ENCODE peak calls at places on chromosomes 11 and 22, in five cellular contexts. J, V, L, K and I are unnamed samples. For H3K4me1, the result is how much of the 10 kb centered on the place peaks cover.

GRCh38 chr11:92347404-92347803 is 122.8 kb downstream of the FAT3 start:
- DNase-seq in J (no peak), V (no peak), L (no peak), K (no peak), I (no peak)

GRCh38 chr22:24059121-24059520 is 48.0 kb downstream of the CABIN1 start:
- DNase-seq in J (no peak), V (no peak), L (no peak), K (no peak), I (no peak)

GRCh38 chr11:86091566-86091965 is 22.7 kb upstream of the PICALM start:
- DNase-seq in J (no peak), V (no peak), L (no peak), K (no peak), I (no peak)

GRCh38 chr11:2704896-2705606 is 5.3 kb upstream of the KCNQ1OT1 start:
- DNase-seq in J (no peak), V (peak), L (no peak), K (no peak), I (no peak)

GRCh38 chr11:9851366-9851765 is 187.5 kb downstream of the SWAP70 start:
- DNase-seq in J (no peak), V (no peak), L (no peak), K (no peak), I (no peak)

GRCh38 chr11:59713745-59714144 is at the start of gene OR10V1:
- DNase-seq in J (no peak), V (no peak), L (no peak), K (no peak), I (no peak)

GRCh38 chr11:126284829-126285228 is 1.9 kb downstream of the TIRAP start:
- DNase-seq in J (peak), V (no peak), L (peak), K (no peak), I (no peak)

GRCh38 chr22:46273432-46274148 is 5.8 kb downstream of the TTC38 start:
- DNase-seq in J (no peak), V (no peak), L (no peak), K (peak), I (no peak)

GRCh38 chr11:64583296-64584262 is 7.4 kb upstream of the SLC22A12 start:
- DNase-seq in J (no peak), V (no peak), L (no peak), K (peak), I (no peak)

GRCh38 chr11:134564472-134565200 is 152.6 kb upstream of the B3GAT1 start:
- DNase-seq in J (no peak), V (no peak), L (no peak), K (no peak), I (peak)

GRCh38 chr11:19816817-19817216 is 104.2 kb downstream of the NAV2 start:
- DNase-seq in J (no peak), V (no peak), L (no peak), K (no peak), I (no peak)

GRCh38 chr11:59901306-59901705 is 22.7 kb downstream of the OOSP3 start:
- DNase-seq in J (no peak), V (no peak), L (no peak), K (no peak), I (no peak)

GRCh38 chr11:61482513-61482912 is 26.0 kb upstream of the LRRC10B start:
- DNase-seq in J (no peak), V (peak), L (no peak), K (no peak), I (no peak)

GRCh38 chr22:27224485-27225364 is 567.3 kb downstream of the MIAT start:
- DNase-seq in J (no peak), V (peak), L (no peak), K (no peak), I (no peak)

GRCh38 chr11:97739892-97740782 is 1280.6 kb upstream of the CNTN5 start:
- DNase-seq in J (no peak), V (no peak), L (no peak), K (no peak), I (no peak)

GRCh38 chr11:123111465-123111864 is 49.5 kb upstream of the HSPA8 start:
- DNase-seq in J (no peak), V (no peak), L (no peak), K (no peak), I (no peak)

GRCh38 chr11:104333977-104334376 is 170.0 kb upstream of the PDGFD start:
- DNase-seq in J (no peak), V (no peak), L (no peak), K (no peak), I (no peak)

GRCh38 chr11:3860360-3860759 is 4.9 kb downstream of the STIM1 start:
- DNase-seq in J (no peak), V (no peak), L (no peak), K (no peak), I (no peak)

GRCh38 chr11:65414776-65415498 is 7.7 kb upstream of the NEAT1 start:
- DNase-seq in J (no peak), V (peak), L (no peak), K (peak), I (no peak)

GRCh38 chr11:69276165-69276564 is 17.8 kb upstream of the MYEOV start:
- DNase-seq in J (no peak), V (no peak), L (no peak), K (no peak), I (no peak)

GRCh38 chr11:17542249-17542648 is 2.0 kb downstream of the USH1C start:
- DNase-seq in J (peak), V (no peak), L (no peak), K (no peak), I (no peak)

GRCh38 chr11:104873252-104873651 is 25.0 kb downstream of the CASP12 start:
- DNase-seq in J (no peak), V (peak), L (no peak), K (no peak), I (no peak)

GRCh38 chr11:74182635-74183034 is 11.5 kb downstream of the PPME1 start:
- DNase-seq in J (no peak), V (no peak), L (no peak), K (no peak), I (no peak)

GRCh38 chr11:124285610-124286344 is 28.0 kb downstream of the OR8D1 start:
- DNase-seq in J (no peak), V (no peak), L (no peak), K (no peak), I (no peak)

GRCh38 chr22:21832291-21833290 is 34.9 kb downstream of the MAPK1 start:
- DNase-seq in J (no peak), V (no peak), L (no peak), K (no peak), I (no peak)

GRCh38 chr22:50192825-50193204 is 7.1 kb downstream of the TRABD start:
- DNase-seq in J (peak), V (peak), L (no peak), K (no peak), I (no peak)

GRCh38 chr11:113895367-113896155 is 9.0 kb upstream of the HTR3B start:
- DNase-seq in J (no peak), V (no peak), L (no peak), K (no peak), I (no peak)

GRCh38 chr11:109728056-109728455 is 306.1 kb downstream of the C11orf87 start:
- DNase-seq in J (no peak), V (no peak), L (no peak), K (no peak), I (no peak)

GRCh38 chr11:114182471-114182968 is 113.7 kb upstream of the NNMT start:
- DNase-seq in J (no peak), V (no peak), L (no peak), K (no peak), I (no peak)

GRCh38 chr22:50684986-50685385 is 12.4 kb downstream of the SHANK3 start:
- DNase-seq in J (peak), V (no peak), L (no peak), K (no peak), I (no peak)

GRCh38 chr11:8834379-8834778 is 76.6 kb upstream of the AKIP1 start:
- DNase-seq in J (no peak), V (no peak), L (no peak), K (no peak), I (no peak)

DNA sequence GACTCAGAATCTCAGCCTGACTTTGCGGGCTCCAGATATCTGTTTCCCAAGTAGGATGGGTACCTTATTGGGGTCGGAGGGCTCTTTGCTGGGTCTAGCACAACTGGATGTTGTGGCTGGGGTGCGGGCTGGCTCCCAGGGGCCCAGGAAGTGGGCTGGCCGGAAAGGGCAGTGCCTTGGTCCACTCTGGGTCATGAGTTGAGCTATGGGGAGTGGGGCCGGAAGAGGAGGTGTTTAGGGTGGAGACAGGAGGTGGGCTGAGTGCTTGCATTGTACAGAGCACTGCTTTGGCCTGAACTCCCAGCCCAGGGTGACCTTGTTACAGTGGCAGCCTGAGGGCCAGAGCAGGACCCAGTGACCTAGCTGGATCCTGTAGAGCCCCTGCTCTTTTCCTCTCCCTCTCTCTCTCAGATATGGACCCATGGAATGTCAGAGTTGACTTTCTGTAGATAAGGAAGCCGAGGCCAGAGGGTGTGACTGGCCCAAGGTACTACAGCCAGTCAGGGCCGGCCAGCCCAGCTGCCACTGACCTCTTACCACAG is 13.2 kb downstream of the PHLDB1 start:
- DNase-seq in J (no peak), V (peak), L (no peak), K (no peak), I (no peak)
- TF ChIP-seq POLR2A in J (no peak), V (no peak), L (no peak), K (no peak), I (no peak)

GRCh38 chr11:88329563-88330250 is 7.8 kb downstream of the CTSC start:
- DNase-seq in J (no peak), V (no peak), L (no peak), K (no peak), I (no peak)
- H3K4me1 ChIP-seq in J (under half), V (under half), L (under half), K (under half), I (under half)

DNA sequence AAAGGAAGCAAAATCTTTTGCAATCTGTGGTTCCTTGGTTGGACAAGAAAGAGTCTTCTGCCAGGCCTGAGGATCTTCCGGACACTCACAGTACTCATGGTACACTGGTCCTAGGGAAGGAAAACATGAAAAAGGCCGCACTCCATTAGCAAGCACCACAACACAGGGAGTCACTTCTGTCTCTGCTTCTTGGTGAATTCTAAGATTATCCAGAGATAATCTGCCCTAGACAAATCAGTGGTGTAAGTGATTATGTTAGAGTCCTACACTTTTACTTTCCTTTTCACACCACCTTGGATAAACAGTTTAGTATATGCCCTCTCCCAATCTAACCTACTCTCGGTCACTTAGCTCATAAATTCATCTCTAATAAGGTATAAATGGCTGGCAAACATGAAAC is 11.9 kb downstream of the POGLUT3 start:
- DNase-seq in J (no peak), V (no peak), L (no peak), K (no peak), I (no peak)
- TF ChIP-seq POLR2AphosphoS5 in J (no peak), V (no peak), L (no peak), K (no peak), I (no peak)

GRCh38 chr11:46967962-46968361 is 31.4 kb downstream of the CSTPP1 start:
- DNase-seq in J (no peak), V (no peak), L (no peak), K (no peak), I (no peak)
- TF ChIP-seq POLR2A in J (no peak), V (no peak), L (no peak), K (no peak), I (no peak)

GRCh38 chr22:17832665-17833064 is 58.4 kb upstream of the BID start:
- DNase-seq in J (no peak), V (no peak), L (no peak), K (no peak), I (no peak)
- H3K4me1 ChIP-seq in J (under half), V (under half), L (under half), K (under half), I (half or more)

DNA sequence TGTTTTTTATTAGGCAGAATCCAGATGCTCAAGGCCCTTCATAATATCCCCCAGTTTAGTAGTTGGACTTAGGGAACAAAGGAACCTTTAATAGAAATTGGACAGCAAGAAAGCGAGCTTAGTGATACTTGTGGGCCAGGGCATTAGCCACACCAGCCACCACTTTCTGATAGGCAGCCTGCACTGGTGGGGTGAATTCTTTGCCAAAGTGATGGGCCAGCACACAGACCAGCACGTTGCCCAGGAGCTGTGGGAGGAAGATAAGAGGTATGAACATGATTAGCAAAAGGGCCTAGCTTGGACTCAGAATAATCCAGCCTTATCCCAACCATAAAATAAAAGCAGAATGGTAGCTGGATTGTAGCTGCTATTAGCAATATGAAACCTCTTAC is 1.4 kb downstream of the HBB start:
- DNase-seq in J (no peak), V (no peak), L (no peak), K (no peak), I (no peak)
- TF ChIP-seq POLR2AphosphoS5 in J (no peak), V (no peak), L (no peak), K (no peak), I (no peak)

DNA sequence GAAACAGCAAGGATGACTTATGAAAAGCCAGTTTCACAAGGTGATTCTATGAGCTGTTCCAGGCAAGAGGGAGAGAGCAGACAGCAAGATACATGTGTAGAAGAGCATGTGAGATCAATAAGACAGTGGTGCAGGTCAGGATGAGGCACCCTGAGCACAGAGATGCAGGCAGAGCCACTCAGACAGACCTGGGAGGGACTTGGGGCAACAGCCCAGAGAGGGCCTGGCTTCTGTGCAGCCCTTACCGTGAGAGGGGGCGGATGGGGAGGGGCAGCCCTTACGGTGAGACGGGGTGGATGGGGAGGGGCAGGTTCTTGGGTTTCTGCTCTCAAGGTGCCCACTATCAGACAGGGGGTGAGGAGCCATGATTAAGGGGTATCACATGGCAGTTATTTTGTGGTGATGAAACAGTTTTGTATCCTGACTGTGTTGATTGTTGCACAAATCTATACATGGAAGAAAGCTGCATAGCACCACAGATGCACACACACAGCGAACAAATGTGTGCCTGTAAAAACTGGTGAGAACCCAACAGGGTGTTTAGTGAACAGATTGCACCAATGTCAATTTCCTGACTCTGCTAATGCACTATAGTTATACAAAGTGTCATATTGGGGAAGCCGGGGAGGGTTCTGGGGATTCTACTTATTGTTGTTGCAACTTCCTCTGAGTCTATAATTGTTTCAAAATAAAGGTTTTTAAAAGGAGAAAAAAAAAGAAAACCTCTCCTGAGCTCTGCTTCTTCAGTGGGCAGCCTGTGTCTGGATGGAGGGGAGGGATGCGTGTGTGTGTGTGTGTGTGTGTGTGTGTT is 5.2 kb upstream of the C22orf42 start:
- DNase-seq in J (no peak), V (no peak), L (no peak), K (no peak), I (peak)
- TF ChIP-seq POLR2A in J (no peak), V (no peak), L (no peak), K (no peak), I (no peak)

GRCh38 chr11:62560566-62561103 is 13.1 kb downstream of the EEF1G start:
- DNase-seq in J (peak), V (no peak), L (no peak), K (peak), I (peak)
- H3K4me1 ChIP-seq in J (under half), V (under half), L (under half), K (half or more), I (under half)

DNA sequence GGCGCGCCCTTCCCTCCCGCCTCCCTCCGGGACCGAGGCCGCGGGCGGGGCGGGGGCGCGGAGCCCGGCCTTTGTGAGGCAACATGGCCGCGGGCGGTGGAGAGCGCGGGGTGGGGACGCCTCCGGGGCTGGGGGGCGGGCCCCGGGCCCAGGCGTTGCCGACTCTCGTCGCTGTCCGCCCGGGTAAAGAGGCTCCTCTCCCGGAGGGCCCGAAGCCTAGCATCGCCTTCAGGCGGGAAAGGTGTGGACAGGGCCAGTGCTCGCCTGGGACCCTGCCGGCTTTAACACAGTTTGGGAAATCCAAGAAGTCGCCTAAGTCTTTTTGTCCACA is 369 bp downstream of the DGCR8 start:
- DNase-seq in J (peak), V (peak), L (no peak), K (peak), I (no peak)
- TF ChIP-seq POLR2AphosphoS5 in J (no peak), V (no peak), L (no peak), K (no peak), I (no peak)